ENCODE peak calls at places on chromosomes 7 and 10, in eight cellular contexts. One of them, this sample, is unnamed.

GRCh38 chr7:68334613-68335303 is 1263.5 kb upstream of the AUTS2 start:
- DNase-seq in GM12891: no peak
- DNase-seq in left ventricle myocardium superior: no peak
- DNase-seq in activated CD8-positive, alpha-beta T cell treated with anti-CD3 and anti-CD28 coated beads for 36 hours: no peak
- DNase-seq in activated CD4-positive, CD25-positive, alpha-beta regulatory T cell treated with anti-CD3 and anti-CD28 coated beads, Interleukin-2, amount 50 U/mL, for 72 hours: no peak
- DNase-seq in AG20443: no peak
- DNase-seq in naive thymus-derived CD8-positive, alpha-beta T cell: no peak
- DNase-seq in EL: no peak
- DNase-seq in this sample: no peak

GRCh38 chr10:131198843-131199242 is 112.7 kb downstream of the TCERG1L start:
- DNase-seq in AG20443: no peak
- DNase-seq in activated CD8-positive, alpha-beta T cell treated with anti-CD3 and anti-CD28 coated beads for 36 hours: no peak
- DNase-seq in activated CD4-positive, CD25-positive, alpha-beta regulatory T cell treated with anti-CD3 and anti-CD28 coated beads, Interleukin-2, amount 50 U/mL, for 72 hours: no peak
- DNase-seq in EL: no peak
- DNase-seq in left ventricle myocardium superior: no peak
- DNase-seq in GM12891: no peak
- DNase-seq in naive thymus-derived CD8-positive, alpha-beta T cell: no peak
- DNase-seq in this sample: no peak

GRCh38 chr7:25314094-25314708 is 85.9 kb upstream of the NPVF start:
- DNase-seq in AG20443: no peak
- DNase-seq in GM12891: no peak
- DNase-seq in activated CD8-positive, alpha-beta T cell treated with anti-CD3 and anti-CD28 coated beads for 36 hours: no peak
- DNase-seq in left ventricle myocardium superior: no peak
- DNase-seq in naive thymus-derived CD8-positive, alpha-beta T cell: no peak
- DNase-seq in EL: no peak
- DNase-seq in activated CD4-positive, CD25-positive, alpha-beta regulatory T cell treated with anti-CD3 and anti-CD28 coated beads, Interleukin-2, amount 50 U/mL, for 72 hours: no peak
- DNase-seq in this sample: no peak

GRCh38 chr7:45215611-45216062 is 58.0 kb downstream of the RAMP3 start:
- DNase-seq in left ventricle myocardium superior: no peak
- DNase-seq in AG20443: no peak
- DNase-seq in activated CD4-positive, CD25-positive, alpha-beta regulatory T cell treated with anti-CD3 and anti-CD28 coated beads, Interleukin-2, amount 50 U/mL, for 72 hours: no peak
- DNase-seq in naive thymus-derived CD8-positive, alpha-beta T cell: no peak
- DNase-seq in GM12891: no peak
- DNase-seq in EL: no peak
- DNase-seq in activated CD8-positive, alpha-beta T cell treated with anti-CD3 and anti-CD28 coated beads for 36 hours: no peak
- DNase-seq in this sample: no peak

GRCh38 chr10:116694253-116694926 is 48.0 kb downstream of the HSPA12A start:
- DNase-seq in AG20443: no peak
- DNase-seq in GM12891: no peak
- DNase-seq in naive thymus-derived CD8-positive, alpha-beta T cell: no peak
- DNase-seq in left ventricle myocardium superior: no peak
- DNase-seq in EL: no peak
- DNase-seq in activated CD8-positive, alpha-beta T cell treated with anti-CD3 and anti-CD28 coated beads for 36 hours: no peak
- DNase-seq in activated CD4-positive, CD25-positive, alpha-beta regulatory T cell treated with anti-CD3 and anti-CD28 coated beads, Interleukin-2, amount 50 U/mL, for 72 hours: no peak
- DNase-seq in this sample: peak

GRCh38 chr7:143901360-143901709 is 641 bp downstream of the TCAF1 start:
- DNase-seq in left ventricle myocardium superior: peak
- DNase-seq in naive thymus-derived CD8-positive, alpha-beta T cell: no peak
- DNase-seq in EL: no peak
- DNase-seq in AG20443: peak
- DNase-seq in activated CD8-positive, alpha-beta T cell treated with anti-CD3 and anti-CD28 coated beads for 36 hours: no peak
- DNase-seq in GM12891: no peak
- DNase-seq in activated CD4-positive, CD25-positive, alpha-beta regulatory T cell treated with anti-CD3 and anti-CD28 coated beads, Interleukin-2, amount 50 U/mL, for 72 hours: peak
- DNase-seq in this sample: peak

GRCh38 chr7:108351715-108352114 is 104.5 kb downstream of the NRCAM start:
- DNase-seq in EL: no peak
- DNase-seq in AG20443: no peak
- DNase-seq in naive thymus-derived CD8-positive, alpha-beta T cell: no peak
- DNase-seq in activated CD8-positive, alpha-beta T cell treated with anti-CD3 and anti-CD28 coated beads for 36 hours: no peak
- DNase-seq in GM12891: no peak
- DNase-seq in left ventricle myocardium superior: no peak
- DNase-seq in activated CD4-positive, CD25-positive, alpha-beta regulatory T cell treated with anti-CD3 and anti-CD28 coated beads, Interleukin-2, amount 50 U/mL, for 72 hours: no peak
- DNase-seq in this sample: no peak

GRCh38 chr10:129949411-129950335 is 14.4 kb downstream of the EBF3 start:
- DNase-seq in left ventricle myocardium superior: peak
- DNase-seq in naive thymus-derived CD8-positive, alpha-beta T cell: no peak
- DNase-seq in activated CD4-positive, CD25-positive, alpha-beta regulatory T cell treated with anti-CD3 and anti-CD28 coated beads, Interleukin-2, amount 50 U/mL, for 72 hours: no peak
- DNase-seq in AG20443: peak
- DNase-seq in GM12891: no peak
- DNase-seq in EL: no peak
- DNase-seq in activated CD8-positive, alpha-beta T cell treated with anti-CD3 and anti-CD28 coated beads for 36 hours: no peak
- DNase-seq in this sample: no peak

GRCh38 chr7:50270531-50271018 is 33.9 kb upstream of the IKZF1 start:
- DNase-seq in activated CD8-positive, alpha-beta T cell treated with anti-CD3 and anti-CD28 coated beads for 36 hours: no peak
- DNase-seq in naive thymus-derived CD8-positive, alpha-beta T cell: no peak
- DNase-seq in EL: no peak
- DNase-seq in GM12891: no peak
- DNase-seq in activated CD4-positive, CD25-positive, alpha-beta regulatory T cell treated with anti-CD3 and anti-CD28 coated beads, Interleukin-2, amount 50 U/mL, for 72 hours: no peak
- DNase-seq in AG20443: no peak
- DNase-seq in left ventricle myocardium superior: no peak
- DNase-seq in this sample: no peak

GRCh38 chr7:4282434-4283223 is 399.5 kb upstream of the FOXK1 start:
- DNase-seq in activated CD8-positive, alpha-beta T cell treated with anti-CD3 and anti-CD28 coated beads for 36 hours: no peak
- DNase-seq in activated CD4-positive, CD25-positive, alpha-beta regulatory T cell treated with anti-CD3 and anti-CD28 coated beads, Interleukin-2, amount 50 U/mL, for 72 hours: no peak
- DNase-seq in left ventricle myocardium superior: no peak
- DNase-seq in EL: no peak
- DNase-seq in naive thymus-derived CD8-positive, alpha-beta T cell: no peak
- DNase-seq in AG20443: no peak
- DNase-seq in GM12891: no peak
- DNase-seq in this sample: peak

GRCh38 chr7:130352335-130353074 is 7.9 kb downstream of the CPA5 start:
- DNase-seq in activated CD8-positive, alpha-beta T cell treated with anti-CD3 and anti-CD28 coated beads for 36 hours: no peak
- DNase-seq in GM12891: no peak
- DNase-seq in left ventricle myocardium superior: no peak
- DNase-seq in EL: peak
- DNase-seq in AG20443: peak
- DNase-seq in activated CD4-positive, CD25-positive, alpha-beta regulatory T cell treated with anti-CD3 and anti-CD28 coated beads, Interleukin-2, amount 50 U/mL, for 72 hours: no peak
- DNase-seq in naive thymus-derived CD8-positive, alpha-beta T cell: no peak
- DNase-seq in this sample: no peak

GRCh38 chr7:486216-486743 is 33.4 kb downstream of the PDGFA start:
- DNase-seq in EL: no peak
- DNase-seq in activated CD8-positive, alpha-beta T cell treated with anti-CD3 and anti-CD28 coated beads for 36 hours: no peak
- DNase-seq in AG20443: no peak
- DNase-seq in GM12891: no peak
- DNase-seq in left ventricle myocardium superior: peak
- DNase-seq in activated CD4-positive, CD25-positive, alpha-beta regulatory T cell treated with anti-CD3 and anti-CD28 coated beads, Interleukin-2, amount 50 U/mL, for 72 hours: no peak
- DNase-seq in naive thymus-derived CD8-positive, alpha-beta T cell: no peak
- DNase-seq in this sample: no peak

GRCh38 chr7:93601363-93601762 is 26.8 kb upstream of the CALCR start:
- DNase-seq in activated CD8-positive, alpha-beta T cell treated with anti-CD3 and anti-CD28 coated beads for 36 hours: no peak
- DNase-seq in activated CD4-positive, CD25-positive, alpha-beta regulatory T cell treated with anti-CD3 and anti-CD28 coated beads, Interleukin-2, amount 50 U/mL, for 72 hours: no peak
- DNase-seq in left ventricle myocardium superior: no peak
- DNase-seq in GM12891: no peak
- DNase-seq in AG20443: no peak
- DNase-seq in EL: peak
- DNase-seq in naive thymus-derived CD8-positive, alpha-beta T cell: no peak
- DNase-seq in this sample: no peak

GRCh38 chr10:67119648-67120047 is 193.8 kb downstream of the LRRTM3 start:
- DNase-seq in GM12891: no peak
- DNase-seq in left ventricle myocardium superior: no peak
- DNase-seq in naive thymus-derived CD8-positive, alpha-beta T cell: no peak
- DNase-seq in EL: no peak
- DNase-seq in activated CD4-positive, CD25-positive, alpha-beta regulatory T cell treated with anti-CD3 and anti-CD28 coated beads, Interleukin-2, amount 50 U/mL, for 72 hours: no peak
- DNase-seq in activated CD8-positive, alpha-beta T cell treated with anti-CD3 and anti-CD28 coated beads for 36 hours: no peak
- DNase-seq in AG20443: no peak
- DNase-seq in this sample: no peak

GRCh38 chr10:7085913-7086589 is 324.8 kb downstream of the SFMBT2 start:
- DNase-seq in activated CD8-positive, alpha-beta T cell treated with anti-CD3 and anti-CD28 coated beads for 36 hours: no peak
- DNase-seq in naive thymus-derived CD8-positive, alpha-beta T cell: no peak
- DNase-seq in AG20443: no peak
- DNase-seq in EL: no peak
- DNase-seq in GM12891: no peak
- DNase-seq in activated CD4-positive, CD25-positive, alpha-beta regulatory T cell treated with anti-CD3 and anti-CD28 coated beads, Interleukin-2, amount 50 U/mL, for 72 hours: no peak
- DNase-seq in left ventricle myocardium superior: no peak
- DNase-seq in this sample: no peak

GRCh38 chr7:30470163-30470770 is 8.3 kb downstream of the NOD1 start:
- DNase-seq in activated CD4-positive, CD25-positive, alpha-beta regulatory T cell treated with anti-CD3 and anti-CD28 coated beads, Interleukin-2, amount 50 U/mL, for 72 hours: no peak
- DNase-seq in naive thymus-derived CD8-positive, alpha-beta T cell: no peak
- DNase-seq in EL: peak
- DNase-seq in activated CD8-positive, alpha-beta T cell treated with anti-CD3 and anti-CD28 coated beads for 36 hours: no peak
- DNase-seq in GM12891: no peak
- DNase-seq in left ventricle myocardium superior: peak
- DNase-seq in AG20443: no peak
- DNase-seq in this sample: peak

GRCh38 chr10:104066945-104067344 is 18.7 kb downstream of the COL17A1 start:
- DNase-seq in EL: no peak
- DNase-seq in GM12891: no peak
- DNase-seq in naive thymus-derived CD8-positive, alpha-beta T cell: no peak
- DNase-seq in activated CD8-positive, alpha-beta T cell treated with anti-CD3 and anti-CD28 coated beads for 36 hours: no peak
- DNase-seq in activated CD4-positive, CD25-positive, alpha-beta regulatory T cell treated with anti-CD3 and anti-CD28 coated beads, Interleukin-2, amount 50 U/mL, for 72 hours: no peak
- DNase-seq in AG20443: no peak
- DNase-seq in left ventricle myocardium superior: no peak
- DNase-seq in this sample: no peak